ENCODE peak calls at places on chromosomes 13 and 19, in four cellular contexts. J is RKO, R is T-helper 2 cell, M is neural progenitor cell. Q is an unnamed sample.

GRCh38 chr13:40115456-40115855 is 460.0 kb downstream of the COG6 start:
- DNase-seq in J (no peak), R (no peak), M (no peak), Q (no peak)

GRCh38 chr19:35144259-35144599 is 1.2 kb downstream of the FXYD7 start:
- DNase-seq in J (no peak), R (no peak), M (peak), Q (no peak)

GRCh38 chr13:21104199-21105019 is 43.0 kb upstream of the LATS2 start:
- DNase-seq in J (no peak), R (no peak), M (no peak), Q (no peak)

GRCh38 chr13:84985860-84986259 is 813.4 kb downstream of the SLITRK6 start:
- DNase-seq in J (no peak), R (no peak), M (no peak), Q (no peak)

GRCh38 chr19:16814526-16815100 is 14.6 kb upstream of the SIN3B start:
- DNase-seq in J (no peak), R (no peak), M (no peak), Q (no peak)

GRCh38 chr13:48828962-48829405 is 146.7 kb upstream of the FNDC3A start:
- DNase-seq in J (peak), R (no peak), M (no peak), Q (no peak)

GRCh38 chr13:24777171-24777570 is 13.2 kb downstream of the RNF17 start:
- DNase-seq in J (no peak), R (no peak), M (no peak), Q (no peak)

GRCh38 chr19:883661-884211 is 9.3 kb downstream of the MED16 start:
- DNase-seq in J (no peak), R (no peak), M (no peak), Q (no peak)

GRCh38 chr19:2922987-2923386 is 21.8 kb downstream of the ZNF77 start:
- DNase-seq in J (peak), R (no peak), M (peak), Q (no peak)

GRCh38 chr13:75724742-75725504 is 88.8 kb downstream of the LMO7 start:
- DNase-seq in J (no peak), R (no peak), M (no peak), Q (no peak)

GRCh38 chr13:65488606-65489005 is 1741.5 kb downstream of the PCDH9 start:
- DNase-seq in J (no peak), R (no peak), M (no peak), Q (no peak)

GRCh38 chr13:75760182-75760981 is 124.3 kb downstream of the LMO7 start:
- DNase-seq in J (no peak), R (no peak), M (no peak), Q (no peak)

GRCh38 chr19:2477732-2478191 is 1.8 kb downstream of the GADD45B start:
- DNase-seq in J (no peak), R (peak), M (no peak), Q (peak)

GRCh38 chr13:99743079-99743478 is 228.5 kb downstream of the ZIC5 start:
- DNase-seq in J (no peak), R (no peak), M (peak), Q (no peak)

GRCh38 chr19:49590971-49591730 is at the start of gene PRR12:
- DNase-seq in J (peak), R (peak), M (peak), Q (peak)

GRCh38 chr19:756232-756631 is 5.3 kb downstream of the MISP start:
- DNase-seq in J (peak), R (no peak), M (no peak), Q (no peak)

GRCh38 chr13:94967183-94968039 is 255.1 kb upstream of the SOX21 start:
- DNase-seq in J (no peak), R (no peak), M (peak), Q (no peak)

GRCh38 chr19:49689133-49690072 is at the start of gene ADM5:
- DNase-seq in J (no peak), R (no peak), M (peak), Q (peak)

GRCh38 chr19:18645035-18645511 is 8.2 kb downstream of the KLHL26 start:
- DNase-seq in J (no peak), R (no peak), M (no peak), Q (no peak)

GRCh38 chr19:10111405-10111811 is at the start of gene P2RY11:
- DNase-seq in J (no peak), R (peak), M (no peak), Q (peak)

GRCh38 chr13:39385621-39386231 is 217.3 kb downstream of the LHFPL6 start:
- DNase-seq in J (no peak), R (no peak), M (peak), Q (no peak)

Q was measured in activated effector memory CD4-positive, alpha-beta T cell treated with Interleukin-2 at 50 U/mL for 16 hours.